ENCODE peak calls at places on chromosome 12, in five cellular contexts. One of them, this sample, is unnamed.

GRCh38 chr12:110431957-110432587 is 18.1 kb downstream of the ARPC3 start:
- DNase-seq in ascending aorta: peak
- DNase-seq in HS-5: no peak
- DNase-seq in C1 segment of cervical spinal cord: no peak
- DNase-seq in heart left ventricle: no peak
- DNase-seq in this sample: no peak

GRCh38 chr12:25767613-25768012 is 190.9 kb upstream of the RASSF8 start:
- DNase-seq in HS-5: peak
- DNase-seq in ascending aorta: no peak
- DNase-seq in heart left ventricle: no peak
- DNase-seq in C1 segment of cervical spinal cord: no peak
- DNase-seq in this sample: no peak

GRCh38 chr12:3252416-3252815 is 175.2 kb downstream of the TSPAN9 start:
- DNase-seq in heart left ventricle: peak
- DNase-seq in C1 segment of cervical spinal cord: peak
- DNase-seq in ascending aorta: peak
- DNase-seq in HS-5: no peak
- DNase-seq in this sample: no peak

GRCh38 chr12:83092101-83092500 is 405.4 kb downstream of the TMTC2 start:
- DNase-seq in heart left ventricle: no peak
- DNase-seq in HS-5: no peak
- DNase-seq in ascending aorta: no peak
- DNase-seq in C1 segment of cervical spinal cord: no peak
- DNase-seq in this sample: no peak

GRCh38 chr12:52180971-52181628 is 10.7 kb downstream of the KRT80 start:
- DNase-seq in heart left ventricle: peak
- DNase-seq in HS-5: no peak
- DNase-seq in C1 segment of cervical spinal cord: no peak
- DNase-seq in ascending aorta: no peak
- DNase-seq in this sample: no peak

GRCh38 chr12:24404086-24404815 is 454.8 kb upstream of the SOX5 start:
- DNase-seq in heart left ventricle: no peak
- DNase-seq in ascending aorta: no peak
- DNase-seq in C1 segment of cervical spinal cord: no peak
- DNase-seq in HS-5: no peak
- DNase-seq in this sample: no peak

GRCh38 chr12:94242871-94243270 is 94.5 kb downstream of the PLXNC1 start:
- DNase-seq in heart left ventricle: no peak
- DNase-seq in C1 segment of cervical spinal cord: no peak
- DNase-seq in ascending aorta: no peak
- DNase-seq in HS-5: no peak
- DNase-seq in this sample: no peak

GRCh38 chr12:118237908-118238307 is 102.0 kb downstream of the PEBP1 start:
- DNase-seq in HS-5: peak
- DNase-seq in ascending aorta: no peak
- DNase-seq in C1 segment of cervical spinal cord: no peak
- DNase-seq in heart left ventricle: no peak
- DNase-seq in this sample: no peak

GRCh38 chr12:125403145-125403789 is 338.0 kb downstream of the AACS start:
- DNase-seq in heart left ventricle: no peak
- DNase-seq in C1 segment of cervical spinal cord: no peak
- DNase-seq in HS-5: peak
- DNase-seq in ascending aorta: no peak
- DNase-seq in this sample: no peak

GRCh38 chr12:87127272-87127671 is 871.1 kb upstream of the MGAT4C start:
- DNase-seq in heart left ventricle: no peak
- DNase-seq in ascending aorta: no peak
- DNase-seq in HS-5: peak
- DNase-seq in C1 segment of cervical spinal cord: no peak
- DNase-seq in this sample: no peak

GRCh38 chr12:6937481-6938352 is 5.9 kb upstream of the RNU7-1 start:
- DNase-seq in ascending aorta: peak
- DNase-seq in heart left ventricle: peak
- DNase-seq in HS-5: peak
- DNase-seq in C1 segment of cervical spinal cord: peak
- DNase-seq in this sample: peak

GRCh38 chr12:60148831-60149230 is 553.0 kb downstream of the SLC16A7 start:
- DNase-seq in HS-5: peak
- DNase-seq in heart left ventricle: no peak
- DNase-seq in ascending aorta: no peak
- DNase-seq in C1 segment of cervical spinal cord: no peak
- DNase-seq in this sample: no peak

This sample was measured in nucleus accumbens.